ENCODE peak calls at places on chromosomes 4 and X, in eight cellular contexts. T is BE2C, U is cardiac fibroblast, Z is lower lobe of right lung, N is mucosa of descending colon, R is uterus, L is brain microvascular endothelial cell, Q is cardiac muscle cell. A is an unnamed sample.

GRCh38 chr4:173288698-173289350 is 45.3 kb downstream of the HMGB2 start:
- DNase-seq in T (no peak), U (peak), Z (no peak), N (no peak), R (no peak), L (no peak), Q (peak), A (no peak)

GRCh38 chr4:148542922-148543623 is 100.9 kb upstream of the NR3C2 start:
- DNase-seq in T (no peak), U (no peak), Z (no peak), N (no peak), R (no peak), L (no peak), Q (no peak), A (no peak)

GRCh38 chr4:128228778-128229457 is 58.7 kb downstream of the PGRMC2 start:
- DNase-seq in T (no peak), U (peak), Z (no peak), N (no peak), R (no peak), L (no peak), Q (peak), A (peak)

GRCh38 chr4:152696764-152697250 is 17.0 kb upstream of the TMEM154 start:
- DNase-seq in T (no peak), U (peak), Z (no peak), N (no peak), R (no peak), L (peak), Q (peak), A (no peak)

GRCh38 chrX:46865281-46865680 is 28.4 kb downstream of the RP2 start:
- DNase-seq in T (no peak), U (peak), Z (no peak), N (no peak), R (no peak), L (peak), Q (peak), A (peak)

GRCh38 chr4:105457997-105458396 is 15.9 kb downstream of the PPA2 start:
- DNase-seq in T (no peak), U (no peak), Z (no peak), N (no peak), R (no peak), L (no peak), Q (no peak), A (peak)

GRCh38 chrX:53795583-53795982 is 109.1 kb upstream of the HUWE1 start:
- DNase-seq in T (no peak), U (peak), Z (no peak), N (no peak), R (no peak), L (peak), Q (peak), A (peak)

GRCh38 chrX:49272426-49272825 is 2.8 kb downstream of the PPP1R3F start:
- DNase-seq in T (no peak), U (no peak), Z (no peak), N (no peak), R (no peak), L (no peak), Q (no peak), A (no peak)

GRCh38 chr4:6772223-6772928 is 10.2 kb upstream of the KIAA0232 start:
- DNase-seq in T (no peak), U (peak), Z (no peak), N (peak), R (no peak), L (no peak), Q (no peak), A (peak)

GRCh38 chrX:139559383-139560042 is 29.0 kb downstream of the F9 start:
- DNase-seq in T (peak), U (peak), Z (no peak), N (no peak), R (peak), L (peak), Q (peak), A (peak)

GRCh38 chrX:135513140-135513535 is 7.3 kb upstream of the INTS6L start:
- DNase-seq in T (no peak), U (no peak), Z (no peak), N (no peak), R (no peak), L (no peak), Q (no peak), A (no peak)

GRCh38 chr4:138671106-138671505 is 344.5 kb upstream of the NOCT start:
- DNase-seq in T (no peak), U (no peak), Z (no peak), N (no peak), R (no peak), L (no peak), Q (no peak), A (no peak)

GRCh38 chr4:155066871-155067270 is 141.6 kb upstream of the NPY2R start:
- DNase-seq in T (no peak), U (no peak), Z (no peak), N (no peak), R (no peak), L (no peak), Q (no peak), A (no peak)

GRCh38 chr4:80197132-80197573 is at the start of gene PRDM8:
- DNase-seq in T (peak), U (no peak), Z (no peak), N (no peak), R (no peak), L (no peak), Q (no peak), A (peak)

GRCh38 chrX:143635915-143636314 is at the start of gene SLITRK4:
- DNase-seq in T (no peak), U (peak), Z (no peak), N (peak), R (no peak), L (no peak), Q (peak), A (no peak)

GRCh38 chrX:43953218-43953617 is 20.0 kb downstream of the NDP start:
- DNase-seq in T (no peak), U (peak), Z (no peak), N (no peak), R (no peak), L (no peak), Q (no peak), A (peak)

DNA sequence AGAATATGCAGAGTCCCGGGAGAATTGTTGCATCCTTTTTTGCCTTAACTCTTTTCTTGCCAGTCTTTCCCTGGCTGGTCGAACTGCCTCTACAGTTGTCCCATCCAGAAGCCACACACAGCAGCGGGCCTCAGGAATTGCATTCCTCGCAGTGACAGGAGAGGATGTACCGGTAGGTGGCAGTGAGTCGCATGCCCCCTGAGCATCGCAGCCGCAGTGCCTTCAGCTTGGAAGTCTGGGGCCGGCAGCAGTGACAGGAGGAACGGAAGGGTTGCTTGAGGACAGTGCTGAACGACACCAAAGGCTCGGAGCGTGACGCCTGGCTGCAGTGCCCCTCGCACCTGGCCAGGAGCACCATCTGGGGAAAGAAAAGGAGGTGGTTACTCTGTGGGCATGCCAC is 23.5 kb downstream of the NDP start:
- DNase-seq in T (peak), U (peak), Z (peak), N (peak), R (no peak), L (no peak), Q (no peak), A (no peak)
- TF ChIP-seq CTCF in T (peak), U (peak), Z (peak), N (no peak), R (no peak), L (peak), Q (peak), A (peak)

DNA sequence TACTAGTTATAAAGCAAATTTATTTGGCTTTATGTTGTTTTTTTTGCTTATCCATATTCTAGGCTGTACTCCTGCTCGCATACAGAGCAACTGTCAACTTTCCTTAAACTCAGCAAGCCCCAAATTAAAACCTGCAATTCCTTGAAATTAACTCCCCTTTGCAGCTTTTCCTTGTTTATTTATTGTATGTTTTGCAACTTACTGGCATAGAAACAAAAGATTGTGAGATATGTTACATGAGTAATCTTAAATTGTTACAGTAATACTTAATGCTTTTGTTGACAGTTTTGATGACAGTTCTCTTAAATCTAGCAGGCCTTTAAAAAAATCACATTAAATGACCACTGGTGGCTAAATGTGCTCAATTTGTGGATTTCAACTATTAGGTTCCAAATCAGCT is 4.5 kb downstream of the DDX3X start:
- DNase-seq in T (no peak), U (no peak), Z (no peak), N (no peak), R (no peak), L (no peak), Q (no peak), A (no peak)
- H3K4me3 ChIP-seq in T (no peak), U (no peak), Z (peak), N (no peak), R (no peak), L (no peak), Q (no peak), A (no peak)

GRCh38 chr4:122914292-122914904 is 8.0 kb downstream of the NUDT6 start:
- DNase-seq in T (no peak), U (peak), Z (no peak), N (no peak), R (no peak), L (no peak), Q (peak), A (no peak)
- TF ChIP-seq CTCF in T (peak), U (peak), Z (peak), N (no peak), R (peak), L (peak), Q (peak), A (peak)

DNA sequence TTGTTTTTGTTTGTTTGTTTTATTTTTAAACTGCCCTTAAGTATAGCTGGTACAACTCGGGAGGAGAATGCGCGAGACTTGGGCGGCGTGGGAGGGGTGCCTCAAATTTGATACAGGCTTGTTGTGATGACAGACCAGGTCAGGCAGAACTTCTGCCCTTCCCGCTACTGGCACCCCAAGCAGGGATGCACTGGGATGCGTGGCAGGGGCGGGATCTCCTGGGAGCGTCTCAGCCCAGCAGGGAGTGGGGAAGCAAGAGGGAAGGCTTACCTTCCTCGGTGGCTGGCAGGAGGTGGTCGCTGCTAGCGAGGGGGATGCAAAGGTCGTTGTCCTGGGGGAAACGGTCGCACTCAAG is 842 bp downstream of the SFRP2 start:
- DNase-seq in T (no peak), U (no peak), Z (no peak), N (no peak), R (no peak), L (no peak), Q (no peak), A (no peak)
- H3K4me3 ChIP-seq in T (no peak), U (no peak), Z (peak), N (no peak), R (no peak), L (no peak), Q (peak), A (peak)

GRCh38 chr4:41038304-41038703 is 176.0 kb downstream of the APBB2 start:
- DNase-seq in T (no peak), U (no peak), Z (no peak), N (no peak), R (no peak), L (no peak), Q (no peak), A (no peak)

GRCh38 chr4:41044791-41045190 is 169.6 kb downstream of the APBB2 start:
- DNase-seq in T (no peak), U (no peak), Z (no peak), N (no peak), R (no peak), L (no peak), Q (no peak), A (no peak)

GRCh38 chr4:41041541-41041940 is 172.8 kb downstream of the APBB2 start:
- DNase-seq in T (no peak), U (peak), Z (no peak), N (no peak), R (no peak), L (no peak), Q (no peak), A (no peak)

GRCh38 chr4:41039312-41039711 is 175.0 kb downstream of the APBB2 start:
- DNase-seq in T (no peak), U (no peak), Z (no peak), N (no peak), R (no peak), L (no peak), Q (no peak), A (no peak)

DNA sequence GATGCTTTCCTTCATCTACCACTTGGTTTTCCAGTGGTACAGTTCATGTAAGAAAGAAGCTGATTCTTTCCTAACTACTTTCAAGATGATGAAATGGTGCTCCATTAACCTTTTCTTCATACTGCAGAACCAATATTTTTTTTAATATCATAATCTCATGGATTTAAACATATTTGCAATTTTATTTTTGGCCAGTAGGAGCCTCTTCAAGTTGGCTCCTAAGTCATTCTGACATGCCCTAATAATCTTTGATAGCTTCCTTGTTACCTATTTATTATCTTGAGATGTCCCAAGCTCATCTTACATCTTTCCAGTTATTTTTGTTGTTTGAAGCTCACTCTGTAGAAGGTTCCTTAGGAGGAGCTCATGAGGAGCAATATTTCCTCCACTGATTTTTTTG is 170.2 kb downstream of the APBB2 start:
- DNase-seq in T (no peak), U (no peak), Z (no peak), N (no peak), R (no peak), L (no peak), Q (no peak), A (no peak)
- TF ChIP-seq CTCF in T (peak), U (no peak), Z (no peak), N (no peak), R (no peak), L (no peak), Q (no peak), A (no peak)

GRCh38 chr4:10006604-10007435 is 14.5 kb downstream of the SLC2A9 start:
- DNase-seq in T (no peak), U (peak), Z (peak), N (peak), R (peak), L (no peak), Q (peak), A (peak)
- H3K4me3 ChIP-seq in T (no peak), U (no peak), Z (peak), N (no peak), R (no peak), L (no peak), Q (no peak), A (no peak)

DNA sequence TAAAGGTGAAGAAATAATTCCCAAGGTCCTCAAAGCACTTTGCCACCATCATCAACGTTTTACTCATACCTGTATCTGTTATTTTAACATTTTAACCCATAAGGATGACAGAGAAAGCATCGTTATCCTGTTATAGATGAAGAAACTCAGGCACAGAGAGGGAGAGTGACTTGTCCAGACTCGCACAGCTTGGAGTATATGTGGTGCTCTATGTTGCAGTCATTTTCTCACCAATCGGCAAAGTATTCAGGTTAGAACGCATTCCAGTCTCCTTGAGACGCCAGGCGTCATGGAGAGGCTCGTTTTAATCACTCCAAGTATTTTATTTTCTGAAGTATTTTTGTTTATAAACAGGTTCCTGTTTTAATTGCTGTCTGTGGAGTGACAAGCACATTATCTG is 73.5 kb downstream of the IRF2 start:
- DNase-seq in T (no peak), U (no peak), Z (no peak), N (no peak), R (no peak), L (no peak), Q (no peak), A (no peak)
- TF ChIP-seq CTCF in T (no peak), U (no peak), Z (no peak), N (no peak), R (no peak), L (no peak), Q (no peak), A (no peak)